ENCODE peak calls at places on chromosomes 6 and 20, in six cellular contexts. One of them, this sample, is unnamed.

GRCh38 chr6:169035381-169036280 is 218.0 kb downstream of the THBS2 start:
- DNase-seq in GM10248: no peak
- DNase-seq in D721Med: no peak
- DNase-seq in activated gamma-delta T cell: no peak
- DNase-seq in dorsolateral prefrontal cortex: no peak
- DNase-seq in AG04449: peak
- DNase-seq in this sample: no peak

GRCh38 chr6:111980168-111980567 is 73.7 kb upstream of the CCN6 start:
- DNase-seq in GM10248: no peak
- DNase-seq in D721Med: no peak
- DNase-seq in activated gamma-delta T cell: no peak
- DNase-seq in dorsolateral prefrontal cortex: no peak
- DNase-seq in AG04449: no peak
- DNase-seq in this sample: no peak

GRCh38 chr20:9025643-9026042 is 43.2 kb upstream of the PLCB4 start:
- DNase-seq in GM10248: no peak
- DNase-seq in D721Med: no peak
- DNase-seq in activated gamma-delta T cell: no peak
- DNase-seq in dorsolateral prefrontal cortex: no peak
- DNase-seq in AG04449: peak
- DNase-seq in this sample: no peak

GRCh38 chr6:33217246-33217645 is 8.9 kb downstream of the RING1 start:
- DNase-seq in GM10248: no peak
- DNase-seq in D721Med: no peak
- DNase-seq in activated gamma-delta T cell: no peak
- DNase-seq in dorsolateral prefrontal cortex: no peak
- DNase-seq in AG04449: no peak
- DNase-seq in this sample: no peak

GRCh38 chr6:132259070-132259469 is 142.2 kb downstream of the MOXD1 start:
- DNase-seq in GM10248: no peak
- DNase-seq in D721Med: no peak
- DNase-seq in activated gamma-delta T cell: no peak
- DNase-seq in dorsolateral prefrontal cortex: no peak
- DNase-seq in AG04449: no peak
- DNase-seq in this sample: no peak

GRCh38 chr20:10978713-10979112 is 304.9 kb upstream of the JAG1 start:
- DNase-seq in GM10248: no peak
- DNase-seq in D721Med: no peak
- DNase-seq in activated gamma-delta T cell: no peak
- DNase-seq in dorsolateral prefrontal cortex: no peak
- DNase-seq in AG04449: no peak
- DNase-seq in this sample: no peak

GRCh38 chr6:100721256-100721655 is 159.9 kb downstream of the ASCC3 start:
- DNase-seq in GM10248: no peak
- DNase-seq in D721Med: no peak
- DNase-seq in activated gamma-delta T cell: no peak
- DNase-seq in dorsolateral prefrontal cortex: no peak
- DNase-seq in AG04449: no peak
- DNase-seq in this sample: no peak

GRCh38 chr6:144351338-144351737 is 66.2 kb downstream of the UTRN start:
- DNase-seq in GM10248: no peak
- DNase-seq in D721Med: no peak
- DNase-seq in activated gamma-delta T cell: no peak
- DNase-seq in dorsolateral prefrontal cortex: no peak
- DNase-seq in AG04449: no peak
- DNase-seq in this sample: no peak

GRCh38 chr6:166996406-166996805 is 2.8 kb upstream of the CEP43 start:
- DNase-seq in GM10248: no peak
- DNase-seq in D721Med: no peak
- DNase-seq in activated gamma-delta T cell: no peak
- DNase-seq in dorsolateral prefrontal cortex: no peak
- DNase-seq in AG04449: no peak
- DNase-seq in this sample: no peak

GRCh38 chr6:4781967-4782537 is 5.8 kb downstream of the CDYL start:
- DNase-seq in GM10248: no peak
- DNase-seq in D721Med: no peak
- DNase-seq in activated gamma-delta T cell: no peak
- DNase-seq in dorsolateral prefrontal cortex: no peak
- DNase-seq in AG04449: no peak
- DNase-seq in this sample: no peak

GRCh38 chr20:13028673-13029072 is 19.9 kb downstream of the SPTLC3 start:
- DNase-seq in GM10248: no peak
- DNase-seq in D721Med: no peak
- DNase-seq in activated gamma-delta T cell: no peak
- DNase-seq in dorsolateral prefrontal cortex: no peak
- DNase-seq in AG04449: no peak
- DNase-seq in this sample: no peak

This sample was measured in Caco-2.